ENCODE peak calls at places on chromosome 6, in five cellular contexts. One of them, this sample, is unnamed.

GRCh38 chr6:73675466-73676098 is 20.4 kb upstream of the CD109 start:
- DNase-seq in tibial nerve: peak; percentile 99
- DNase-seq in gastrocnemius medialis: peak; percentile 48
- DNase-seq in HFFc6: peak; percentile 76
- DNase-seq in astrocyte of the cerebellum: peak; percentile 57
- DNase-seq in this sample: peak; percentile 71

GRCh38 chr6:36326351-36326995 is 10.2 kb downstream of the BNIP5 start:
- DNase-seq in tibial nerve: no peak
- DNase-seq in gastrocnemius medialis: no peak
- DNase-seq in HFFc6: no peak
- DNase-seq in astrocyte of the cerebellum: no peak
- DNase-seq in this sample: no peak

GRCh38 chr6:107645740-107646139 is 155.8 kb downstream of the SOBP start:
- DNase-seq in tibial nerve: no peak
- DNase-seq in gastrocnemius medialis: no peak
- DNase-seq in HFFc6: no peak
- DNase-seq in astrocyte of the cerebellum: no peak
- DNase-seq in this sample: no peak

GRCh38 chr6:125835221-125835744 is 44.5 kb downstream of the NCOA7 start:
- DNase-seq in tibial nerve: no peak
- DNase-seq in gastrocnemius medialis: no peak
- DNase-seq in HFFc6: peak; percentile 52
- DNase-seq in astrocyte of the cerebellum: no peak
- DNase-seq in this sample: no peak

GRCh38 chr6:84921891-84922290 is 157.5 kb upstream of the TBX18 start:
- DNase-seq in tibial nerve: no peak
- DNase-seq in gastrocnemius medialis: no peak
- DNase-seq in HFFc6: no peak
- DNase-seq in astrocyte of the cerebellum: no peak
- DNase-seq in this sample: no peak

GRCh38 chr6:701696-702479 is 8.9 kb upstream of the EXOC2 start:
- DNase-seq in tibial nerve: no peak
- DNase-seq in gastrocnemius medialis: no peak
- DNase-seq in HFFc6: no peak
- DNase-seq in astrocyte of the cerebellum: no peak
- DNase-seq in this sample: no peak

GRCh38 chr6:18154507-18155272 is at the start of gene TPMT:
- DNase-seq in tibial nerve: no peak
- DNase-seq in gastrocnemius medialis: peak; percentile 24
- DNase-seq in HFFc6: no peak
- DNase-seq in astrocyte of the cerebellum: no peak
- DNase-seq in this sample: no peak

GRCh38 chr6:159761135-159761872 is 541 bp upstream of the ACAT2 start:
- DNase-seq in tibial nerve: peak; percentile 17
- DNase-seq in gastrocnemius medialis: no peak
- DNase-seq in HFFc6: no peak
- DNase-seq in astrocyte of the cerebellum: no peak
- DNase-seq in this sample: peak; percentile 20

GRCh38 chr6:56647172-56647762 is 4.6 kb upstream of the DST start:
- DNase-seq in tibial nerve: no peak
- DNase-seq in gastrocnemius medialis: no peak
- DNase-seq in HFFc6: no peak
- DNase-seq in astrocyte of the cerebellum: no peak
- DNase-seq in this sample: no peak

GRCh38 chr6:83827050-83827449 is 26.1 kb upstream of the RIPPLY2 start:
- DNase-seq in tibial nerve: no peak
- DNase-seq in gastrocnemius medialis: no peak
- DNase-seq in HFFc6: no peak
- DNase-seq in astrocyte of the cerebellum: no peak
- DNase-seq in this sample: no peak

GRCh38 chr6:35948725-35949124 is 27.8 kb upstream of the SRPK1 start:
- DNase-seq in tibial nerve: no peak
- DNase-seq in gastrocnemius medialis: no peak
- DNase-seq in HFFc6: peak; percentile 17
- DNase-seq in astrocyte of the cerebellum: no peak
- DNase-seq in this sample: no peak

GRCh38 chr6:36126553-36127458 is 3.5 kb upstream of the MAPK13 start:
- DNase-seq in tibial nerve: no peak
- DNase-seq in gastrocnemius medialis: no peak
- DNase-seq in HFFc6: peak; percentile 66
- DNase-seq in astrocyte of the cerebellum: no peak
- DNase-seq in this sample: no peak

GRCh38 chr6:42017021-42017643 is 33.2 kb upstream of the TAF8 start:
- DNase-seq in tibial nerve: no peak
- DNase-seq in gastrocnemius medialis: no peak
- DNase-seq in HFFc6: peak; percentile 83
- DNase-seq in astrocyte of the cerebellum: peak; percentile 70
- DNase-seq in this sample: no peak

GRCh38 chr6:147615659-147616456 is 107.4 kb downstream of the SAMD5 start:
- DNase-seq in tibial nerve: no peak
- DNase-seq in gastrocnemius medialis: no peak
- DNase-seq in HFFc6: no peak
- DNase-seq in astrocyte of the cerebellum: peak; percentile 16
- DNase-seq in this sample: no peak

GRCh38 chr6:21597706-21598273 is 4.2 kb downstream of the SOX4 start:
- DNase-seq in tibial nerve: no peak
- DNase-seq in gastrocnemius medialis: no peak
- DNase-seq in HFFc6: peak; percentile 8
- DNase-seq in astrocyte of the cerebellum: no peak
- DNase-seq in this sample: no peak

GRCh38 chr6:31477521-31477920 is 20.4 kb upstream of the MICB start:
- DNase-seq in tibial nerve: no peak
- DNase-seq in gastrocnemius medialis: no peak
- DNase-seq in HFFc6: no peak
- DNase-seq in astrocyte of the cerebellum: no peak
- DNase-seq in this sample: no peak

GRCh38 chr6:31597006-31597405 is 4.2 kb upstream of the NCR3 start:
- DNase-seq in tibial nerve: no peak
- DNase-seq in gastrocnemius medialis: no peak
- DNase-seq in HFFc6: peak; percentile 40
- DNase-seq in astrocyte of the cerebellum: no peak
- DNase-seq in this sample: no peak

GRCh38 chr6:40968620-40969145 is 70.3 kb downstream of the UNC5CL start:
- DNase-seq in tibial nerve: peak; percentile 6
- DNase-seq in gastrocnemius medialis: peak; percentile 19
- DNase-seq in HFFc6: no peak
- DNase-seq in astrocyte of the cerebellum: no peak
- DNase-seq in this sample: no peak

GRCh38 chr6:111253999-111254778 is 166.9 kb downstream of the SLC16A10 start:
- DNase-seq in tibial nerve: no peak
- DNase-seq in gastrocnemius medialis: no peak
- DNase-seq in HFFc6: no peak
- DNase-seq in astrocyte of the cerebellum: no peak
- DNase-seq in this sample: no peak

GRCh38 chr6:111259089-111259831 is 172.0 kb downstream of the SLC16A10 start:
- DNase-seq in tibial nerve: peak; percentile 99
- DNase-seq in gastrocnemius medialis: peak; percentile 99
- DNase-seq in HFFc6: peak; percentile 99
- DNase-seq in astrocyte of the cerebellum: peak; percentile 98
- DNase-seq in this sample: peak; percentile 99

GRCh38 chr6:111258615-111259088 is 171.3 kb downstream of the SLC16A10 start:
- DNase-seq in tibial nerve: no peak
- DNase-seq in gastrocnemius medialis: no peak
- DNase-seq in HFFc6: peak; percentile 48
- DNase-seq in astrocyte of the cerebellum: no peak
- DNase-seq in this sample: no peak

GRCh38 chr6:111254779-111255166 is 167.5 kb downstream of the SLC16A10 start:
- DNase-seq in tibial nerve: no peak
- DNase-seq in gastrocnemius medialis: no peak
- DNase-seq in HFFc6: no peak
- DNase-seq in astrocyte of the cerebellum: no peak
- DNase-seq in this sample: no peak

DNA sequence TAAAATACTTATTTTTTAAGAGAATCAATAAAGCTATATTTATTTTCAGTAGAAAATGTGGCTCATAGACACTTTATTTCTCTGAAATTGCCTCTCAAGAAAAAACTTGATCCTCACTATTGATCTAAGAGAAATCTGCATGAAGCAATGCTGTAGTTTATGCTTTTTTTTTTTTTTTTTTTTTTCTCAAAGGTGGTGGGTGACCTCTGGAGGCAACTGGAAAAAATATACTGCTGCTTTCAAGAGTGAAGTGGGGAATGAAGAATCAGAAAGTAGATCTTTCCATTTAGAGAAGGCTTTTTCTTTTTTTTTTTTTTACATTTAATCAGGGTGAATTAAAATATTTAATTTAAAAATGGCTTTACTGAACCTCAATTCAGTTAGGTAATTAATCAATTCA is 169.3 kb downstream of the SLC16A10 start:
- DNase-seq in tibial nerve: no peak
- DNase-seq in gastrocnemius medialis: no peak
- DNase-seq in HFFc6: no peak
- DNase-seq in astrocyte of the cerebellum: no peak
- DNase-seq in this sample: no peak
- TF ChIP-seq CTCF in tibial nerve: no peak
- TF ChIP-seq CTCF in gastrocnemius medialis: no peak
- TF ChIP-seq CTCF in HFFc6: peak; percentile 58
- TF ChIP-seq CTCF in astrocyte of the cerebellum: no peak
- TF ChIP-seq CTCF in this sample: peak; percentile 36

GRCh38 chr6:53725791-53726575 is 60.4 kb upstream of the KLHL31 start:
- DNase-seq in tibial nerve: peak; percentile 76
- DNase-seq in gastrocnemius medialis: peak; percentile 64
- DNase-seq in HFFc6: peak; percentile 33
- DNase-seq in astrocyte of the cerebellum: peak; percentile 39
- DNase-seq in this sample: peak; percentile 84
- TF ChIP-seq CTCF in tibial nerve: peak; percentile 94
- TF ChIP-seq CTCF in gastrocnemius medialis: peak; percentile 89
- TF ChIP-seq CTCF in HFFc6: peak; percentile 94
- TF ChIP-seq CTCF in astrocyte of the cerebellum: peak; percentile 98
- TF ChIP-seq CTCF in this sample: peak; percentile 99

GRCh38 chr6:27177454-27178000 is 70.0 kb upstream of the PRSS16 start:
- DNase-seq in tibial nerve: peak; percentile 38
- DNase-seq in gastrocnemius medialis: peak; percentile 55
- DNase-seq in HFFc6: peak; percentile 92
- DNase-seq in astrocyte of the cerebellum: peak; percentile 58
- DNase-seq in this sample: peak; percentile 77
- TF ChIP-seq CTCF in tibial nerve: peak; percentile 39
- TF ChIP-seq CTCF in gastrocnemius medialis: peak; percentile 30
- TF ChIP-seq CTCF in HFFc6: peak; percentile 72
- TF ChIP-seq CTCF in astrocyte of the cerebellum: peak; percentile 59
- TF ChIP-seq CTCF in this sample: peak; percentile 47

DNA sequence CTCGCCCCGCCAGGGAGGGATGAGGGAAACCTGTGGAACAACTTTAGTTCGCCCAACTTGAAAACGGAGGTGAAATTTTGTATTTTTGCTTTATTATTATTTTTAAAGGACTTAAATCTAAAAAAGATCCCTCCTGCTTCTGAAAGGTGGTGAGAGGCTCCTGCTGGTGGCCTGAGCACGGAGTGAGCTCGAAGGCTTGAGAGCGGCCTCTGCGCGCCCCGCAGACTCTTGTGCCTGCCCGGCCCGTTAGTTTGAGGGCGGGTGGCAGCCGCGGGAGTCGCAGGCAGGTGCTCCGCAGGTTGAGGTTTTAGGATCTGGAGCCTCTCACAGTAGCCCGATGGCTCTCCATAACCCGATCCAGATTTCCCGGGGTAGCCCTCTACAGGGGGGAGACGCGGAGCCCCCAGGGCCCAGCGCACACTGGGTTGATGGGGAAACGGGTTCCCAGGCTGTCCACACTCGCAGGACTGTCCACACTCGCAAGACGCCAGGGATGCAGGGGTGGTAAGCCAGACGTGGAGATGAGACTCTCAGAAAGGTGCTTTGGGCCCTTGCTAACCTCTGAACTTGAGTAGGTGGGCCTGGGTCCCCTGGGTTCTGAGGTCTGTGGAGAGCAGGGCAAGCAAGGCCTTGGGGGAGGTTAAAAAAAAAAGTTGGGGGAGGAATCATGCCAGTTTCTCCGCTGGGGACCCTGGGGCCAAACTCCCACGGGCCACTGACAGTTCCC is 46.3 kb upstream of the SUPT3H start:
- DNase-seq in tibial nerve: no peak
- DNase-seq in gastrocnemius medialis: no peak
- DNase-seq in HFFc6: no peak
- DNase-seq in astrocyte of the cerebellum: no peak
- DNase-seq in this sample: peak; percentile 12
- TF ChIP-seq CTCF in tibial nerve: no peak
- TF ChIP-seq CTCF in gastrocnemius medialis: no peak
- TF ChIP-seq CTCF in HFFc6: no peak
- TF ChIP-seq CTCF in astrocyte of the cerebellum: no peak
- TF ChIP-seq CTCF in this sample: no peak

GRCh38 chr6:168200571-168201134 is 118.9 kb downstream of the DACT2 start:
- DNase-seq in tibial nerve: no peak
- DNase-seq in gastrocnemius medialis: no peak
- DNase-seq in HFFc6: no peak
- DNase-seq in astrocyte of the cerebellum: no peak
- DNase-seq in this sample: no peak

GRCh38 chr6:168198302-168199180 is 119.5 kb upstream of the FRMD1 start:
- DNase-seq in tibial nerve: no peak
- DNase-seq in gastrocnemius medialis: no peak
- DNase-seq in HFFc6: no peak
- DNase-seq in astrocyte of the cerebellum: no peak
- DNase-seq in this sample: no peak

GRCh38 chr6:168197636-168198301 is 118.8 kb upstream of the FRMD1 start:
- DNase-seq in tibial nerve: no peak
- DNase-seq in gastrocnemius medialis: no peak
- DNase-seq in HFFc6: no peak
- DNase-seq in astrocyte of the cerebellum: no peak
- DNase-seq in this sample: no peak

GRCh38 chr6:168201799-168202198 is 117.8 kb downstream of the DACT2 start:
- DNase-seq in tibial nerve: no peak
- DNase-seq in gastrocnemius medialis: no peak
- DNase-seq in HFFc6: no peak
- DNase-seq in astrocyte of the cerebellum: no peak
- DNase-seq in this sample: no peak

DNA sequence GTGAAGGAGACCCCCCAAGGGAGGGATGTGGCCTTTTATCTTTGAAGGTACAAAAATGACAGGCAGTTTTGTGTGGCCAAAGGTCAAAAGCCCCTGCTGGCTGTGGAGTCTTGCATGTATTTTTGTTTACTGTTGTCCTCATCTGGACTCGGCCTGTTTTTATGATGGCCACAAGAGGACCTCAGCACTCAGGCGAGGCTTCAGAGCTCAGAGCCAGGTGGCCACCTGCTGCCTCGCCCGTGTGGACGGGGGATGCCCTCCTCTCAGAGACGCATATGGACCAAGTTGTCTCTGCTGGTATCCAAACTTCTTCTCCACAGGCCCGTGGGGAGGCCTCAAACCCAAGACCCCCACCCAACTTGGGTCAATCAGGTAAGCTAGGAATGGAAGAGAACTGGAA is 118.2 kb downstream of the DACT2 start:
- DNase-seq in tibial nerve: no peak
- DNase-seq in gastrocnemius medialis: no peak
- DNase-seq in HFFc6: no peak
- DNase-seq in astrocyte of the cerebellum: no peak
- DNase-seq in this sample: no peak
- TF ChIP-seq CTCF in tibial nerve: no peak
- TF ChIP-seq CTCF in gastrocnemius medialis: no peak
- TF ChIP-seq CTCF in HFFc6: no peak
- TF ChIP-seq CTCF in astrocyte of the cerebellum: no peak
- TF ChIP-seq CTCF in this sample: no peak

This sample was measured in GM10248.